ENCODE peak calls at places on chromosomes 16 and 17, in nine cellular contexts. G is RKO; Y is stimulated activated CD8-positive, alpha-beta memory T cell treated with anti-CD3 and anti-CD28 coated beads, Interleukin-7, amount 100 ng/mL, for 24 hours; F is PC-3; N is activated CD8-positive, alpha-beta memory T cell treated with anti-CD3 and anti-CD28 coated beads for 4 hours; R is stimulated activated naive CD8-positive, alpha-beta T cell treated with anti-CD3 and anti-CD28 coated beads, Interleukin-15, amount 100 ng/mL, for 72 hours; I is fibroblast of lung; D is Calu3; T is left cardiac atrium. L is an unnamed sample.
A peak's percentile ranks its signal among the peaks of the same experiment; 100 is the strongest.

GRCh38 chr16:22764662-22765302 is 49.2 kb upstream of the HS3ST2 start:
- DNase-seq in F (no peak), N (no peak), Y (no peak), T (no peak), G (no peak), R (no peak), D (no peak), I (no peak), L (no peak)

GRCh38 chr17:65455972-65456343 is 105.5 kb downstream of the AXIN2 start:
- DNase-seq in R (no peak), G (no peak), T (no peak), N (no peak), D (no peak), Y (no peak), F (peak; percentile 43), I (no peak), L (no peak)

GRCh38 chr16:1645914-1646525 is 32.1 kb upstream of the JPT2 start:
- DNase-seq in T (no peak), Y (peak; percentile 9), N (peak; percentile 21), F (peak; percentile 81), R (peak; percentile 21), G (no peak), D (no peak), I (peak; percentile 29), L (peak; percentile 60)

GRCh38 chr16:24328835-24329418 is 72.8 kb downstream of the CACNG3 start:
- DNase-seq in T (no peak), D (no peak), Y (no peak), G (no peak), I (no peak), N (no peak), F (no peak), R (no peak), L (no peak)

GRCh38 chr17:78935419-78936323 is 10.5 kb upstream of the TIMP2 start:
- DNase-seq in D (no peak), R (no peak), N (no peak), T (peak; percentile 78), I (peak; percentile 98), Y (no peak), F (peak; percentile 52), G (peak; percentile 74), L (no peak)

GRCh38 chr17:75693500-75694481 is 26.7 kb downstream of the SAP30BP start:
- DNase-seq in T (peak; percentile 84), Y (no peak), N (no peak), F (peak; percentile 99), I (peak; percentile 94), G (no peak), R (no peak), D (peak; percentile 30), L (peak; percentile 93)

GRCh38 chr17:5661486-5662125 is 77.3 kb upstream of the NLRP1 start:
- DNase-seq in Y (no peak), D (no peak), N (no peak), F (no peak), T (no peak), R (no peak), I (no peak), G (no peak), L (no peak)

GRCh38 chr17:61877837-61878236 is 14.5 kb upstream of the BRIP1 start:
- DNase-seq in D (no peak), T (no peak), G (no peak), F (no peak), I (no peak), R (no peak), Y (no peak), N (no peak), L (no peak)

GRCh38 chr17:45438931-45439610 is 6.4 kb upstream of the ARHGAP27 start:
- DNase-seq in T (no peak), D (peak; percentile 71), F (peak; percentile 51), Y (no peak), G (no peak), N (no peak), R (no peak), I (no peak), L (no peak)

GRCh38 chr16:2910441-2910840 is 1.3 kb upstream of the FLYWCH1 start:
- DNase-seq in R (no peak), G (peak; percentile 58), N (no peak), T (no peak), Y (no peak), I (peak; percentile 6), F (no peak), D (no peak), L (no peak)

GRCh38 chr16:81863630-81864352 is 84.7 kb downstream of the PLCG2 start:
- DNase-seq in R (no peak), F (no peak), D (no peak), G (no peak), I (no peak), Y (no peak), T (no peak), N (no peak), L (no peak)

GRCh38 chr17:74185786-74186185 is 17.7 kb upstream of the RPL38 start:
- DNase-seq in G (no peak), I (no peak), Y (no peak), R (no peak), N (no peak), T (no peak), D (no peak), F (no peak), L (no peak)

GRCh38 chr16:86245351-86245750 is 265.0 kb upstream of the FOXF1 start:
- DNase-seq in F (no peak), T (no peak), D (no peak), R (no peak), G (no peak), Y (no peak), I (no peak), N (no peak), L (no peak)

L was measured in mammary epithelial cell.